ENCODE peak calls at places on chromosomes 11 and 22, in seven cellular contexts. Q is testis, K is lower lobe of right lung, E is cardiac fibroblast, Z is sigmoid colon, P is cardiac muscle cell, D is coronary artery. W is an unnamed sample.
A peak's percentile ranks its signal among the peaks of the same experiment; 100 is the strongest.

GRCh38 chr11:75031771-75032549 is 43.2 kb downstream of the NEU3 start:
- DNase-seq in Q (peak; percentile 85), K (peak; percentile 77), E (peak; percentile 86), Z (peak; percentile 72), P (peak; percentile 83), D (no peak), W (peak; percentile 55)

GRCh38 chr11:13333456-13333957 is 55.9 kb downstream of the BMAL1 start:
- DNase-seq in Q (no peak), K (no peak), E (no peak), Z (no peak), P (no peak), D (no peak), W (no peak)

GRCh38 chr11:62713343-62713742 is 5.9 kb downstream of the GNG3 start:
- DNase-seq in Q (no peak), K (no peak), E (no peak), Z (no peak), P (no peak), D (no peak), W (no peak)

GRCh38 chr11:119741369-119742262 is 12.6 kb upstream of the NECTIN1 start:
- DNase-seq in Q (peak; percentile 70), K (peak; percentile 74), E (peak; percentile 25), Z (no peak), P (peak; percentile 34), D (no peak), W (no peak)

GRCh38 chr22:45263790-45264269 is 20.9 kb upstream of the UPK3A start:
- DNase-seq in Q (peak; percentile 87), K (peak; percentile 77), E (peak; percentile 79), Z (peak; percentile 93), P (peak; percentile 90), D (no peak), W (peak; percentile 81)

GRCh38 chr11:45110562-45110961 is 35.9 kb upstream of the PRDM11 start:
- DNase-seq in Q (peak; percentile 60), K (no peak), E (peak; percentile 83), Z (peak; percentile 76), P (peak; percentile 83), D (no peak), W (peak; percentile 54)

GRCh38 chr11:107478922-107479321 is 21.3 kb upstream of the CWF19L2 start:
- DNase-seq in Q (no peak), K (no peak), E (no peak), Z (no peak), P (no peak), D (no peak), W (no peak)

GRCh38 chr11:75946531-75947530 is 131.8 kb downstream of the UVRAG start:
- DNase-seq in Q (peak; percentile 71), K (no peak), E (peak; percentile 67), Z (peak; percentile 66), P (peak; percentile 83), D (no peak), W (peak; percentile 67)

GRCh38 chr11:95599959-95600586 is 189.5 kb downstream of the FAM76B start:
- DNase-seq in Q (no peak), K (no peak), E (no peak), Z (no peak), P (no peak), D (no peak), W (no peak)

GRCh38 chr11:11764428-11764803 is 77.4 kb upstream of the USP47 start:
- DNase-seq in Q (no peak), K (no peak), E (no peak), Z (no peak), P (no peak), D (no peak), W (no peak)

GRCh38 chr11:44445500-44446340 is 119.7 kb upstream of the CD82 start:
- DNase-seq in Q (no peak), K (no peak), E (no peak), Z (no peak), P (no peak), D (peak; percentile 54), W (no peak)

GRCh38 chr11:41177791-41178190 is 281.7 kb downstream of the LRRC4C start:
- DNase-seq in Q (no peak), K (no peak), E (no peak), Z (no peak), P (no peak), D (no peak), W (no peak)

GRCh38 chr11:26331911-26332571 is at the start of gene ANO3:
- DNase-seq in Q (peak; percentile 85), K (peak; percentile 84), E (peak; percentile 86), Z (peak; percentile 79), P (peak; percentile 89), D (no peak), W (peak; percentile 84)

GRCh38 chr22:25362215-25362882 is 142.9 kb downstream of the CRYBB2 start:
- DNase-seq in Q (peak; percentile 84), K (peak; percentile 64), E (peak; percentile 50), Z (peak; percentile 77), P (peak; percentile 54), D (no peak), W (no peak)

GRCh38 chr22:50485221-50486131 is 1.2 kb upstream of the MIOX start:
- DNase-seq in Q (no peak), K (peak; percentile 67), E (no peak), Z (no peak), P (no peak), D (no peak), W (no peak)

GRCh38 chr11:14373941-14374646 is 15.1 kb upstream of the RRAS2 start:
- DNase-seq in Q (no peak), K (no peak), E (peak; percentile 83), Z (peak; percentile 69), P (peak; percentile 74), D (no peak), W (peak; percentile 85)

GRCh38 chr11:62146476-62147200 is 22.8 kb downstream of the INCENP start:
- DNase-seq in Q (peak; percentile 1), K (peak; percentile 28), E (no peak), Z (no peak), P (no peak), D (peak; percentile 38), W (no peak)

GRCh38 chr22:22178992-22179391 is 65.6 kb upstream of the VPREB1 start:
- DNase-seq in Q (no peak), K (no peak), E (no peak), Z (no peak), P (no peak), D (peak; percentile 24), W (no peak)

GRCh38 chr11:120344302-120345004 is 8.2 kb downstream of the ARHGEF12 start:
- DNase-seq in Q (no peak), K (no peak), E (peak; percentile 43), Z (no peak), P (peak; percentile 42), D (no peak), W (peak; percentile 56)

GRCh38 chr11:118856314-118856713 is 27.4 kb upstream of the CXCR5 start:
- DNase-seq in Q (no peak), K (no peak), E (no peak), Z (no peak), P (no peak), D (no peak), W (no peak)

GRCh38 chr11:61495801-61496601 is 12.5 kb upstream of the LRRC10B start:
- DNase-seq in Q (no peak), K (no peak), E (no peak), Z (no peak), P (no peak), D (no peak), W (no peak)

GRCh38 chr22:33812578-33812977 is 107.7 kb downstream of the LARGE1 start:
- DNase-seq in Q (no peak), K (no peak), E (no peak), Z (no peak), P (no peak), D (no peak), W (no peak)

GRCh38 chr11:46492540-46492939 is 101.0 kb upstream of the CHRM4 start:
- DNase-seq in Q (no peak), K (no peak), E (no peak), Z (peak; percentile 72), P (no peak), D (no peak), W (no peak)

GRCh38 chr11:46491661-46492331 is 100.2 kb upstream of the CHRM4 start:
- DNase-seq in Q (no peak), K (no peak), E (no peak), Z (no peak), P (peak; percentile 16), D (no peak), W (peak; percentile 20)

GRCh38 chr11:46490576-46491100 is 99.1 kb upstream of the CHRM4 start:
- DNase-seq in Q (no peak), K (no peak), E (peak; percentile 53), Z (no peak), P (no peak), D (no peak), W (peak; percentile 43)

GRCh38 chr11:46493786-46494185 is 100.0 kb downstream of the AMBRA1 start:
- DNase-seq in Q (no peak), K (no peak), E (no peak), Z (no peak), P (no peak), D (no peak), W (no peak)

GRCh38 chr11:46489668-46490560 is 98.3 kb upstream of the CHRM4 start:
- DNase-seq in Q (no peak), K (no peak), E (peak; percentile 65), Z (no peak), P (peak; percentile 65), D (no peak), W (no peak)
- TF ChIP-seq CTCF in Q (no peak), K (peak; percentile 52), E (peak; percentile 72), Z (peak; percentile 20), P (peak; percentile 71), D (no peak), W (peak; percentile 72)

DNA sequence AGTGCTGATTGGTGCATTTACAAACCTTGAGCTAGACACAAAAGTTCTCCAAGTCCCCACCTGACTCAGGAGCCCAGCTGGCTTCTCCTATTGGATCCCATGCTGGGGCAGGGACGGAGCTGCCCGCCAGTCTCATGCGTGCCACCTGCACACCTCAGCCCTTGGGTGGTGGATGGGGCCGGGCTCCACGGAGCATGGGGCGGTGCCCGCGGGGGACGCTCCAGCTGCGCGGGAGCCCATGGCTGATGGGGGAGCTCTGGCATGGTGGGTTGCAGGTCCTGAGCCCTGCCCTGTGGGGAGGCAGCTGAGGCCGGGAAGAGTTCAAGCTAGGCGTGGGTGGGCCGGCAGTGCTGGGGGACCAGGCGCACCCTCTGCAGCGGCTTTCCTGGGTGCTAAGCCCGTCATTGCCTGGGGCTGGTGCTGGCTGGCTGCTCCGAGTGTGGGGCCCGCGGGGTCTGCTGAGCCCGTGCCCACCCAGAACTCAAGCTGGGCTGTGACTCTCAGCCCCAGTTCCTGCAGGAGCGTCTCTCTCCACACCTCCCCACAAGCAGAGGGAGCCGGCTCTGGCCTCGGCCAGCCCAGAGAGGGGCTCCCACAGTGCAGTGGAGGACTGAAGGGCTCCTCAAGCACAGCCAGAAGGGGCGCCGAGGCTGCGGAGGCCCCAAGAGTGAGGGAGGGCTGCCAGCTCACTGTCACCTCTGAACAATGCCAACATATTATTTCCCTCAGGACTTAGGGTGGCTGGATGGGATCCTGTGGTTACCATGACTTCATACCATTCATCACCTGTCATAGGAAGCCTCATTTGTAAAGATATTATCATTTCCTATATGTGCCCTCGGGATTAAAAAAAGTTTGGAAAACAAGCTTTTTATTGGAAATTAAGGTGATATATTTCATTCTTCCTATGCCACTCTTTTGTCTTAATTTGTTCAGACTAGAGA is 688.7 kb downstream of the ETS1 start:
- DNase-seq in Q (no peak), K (no peak), E (no peak), Z (no peak), P (no peak), D (no peak), W (no peak)
- H3K4me3 ChIP-seq in Q (no peak overlapping the region), K (no peak overlapping the region), E (no peak overlapping the region), Z (no peak overlapping the region), P (no peak overlapping the region), D (no peak overlapping the region), W (no peak overlapping the region)

GRCh38 chr11:9265211-9266131 is at the start of gene DENND5A:
- DNase-seq in Q (peak; percentile 87), K (peak; percentile 88), E (peak; percentile 84), Z (peak; percentile 94), P (peak; percentile 91), D (peak; percentile 90), W (peak; percentile 80)
- TF ChIP-seq CTCF in Q (no peak), K (no peak), E (no peak), Z (no peak), P (no peak), D (no peak), W (no peak)

GRCh38 chr22:27510024-27510423 is 291.5 kb downstream of the MN1 start:
- DNase-seq in Q (no peak), K (no peak), E (no peak), Z (no peak), P (no peak), D (no peak), W (no peak)
- H3K4me3 ChIP-seq in Q (no peak overlapping the region), K (no peak overlapping the region), E (no peak overlapping the region), Z (no peak overlapping the region), P (no peak overlapping the region), D (no peak overlapping the region), W (no peak overlapping the region)

W was measured in foreskin fibroblast.